ENCODE peak calls at places on chromosomes 6 and 20, in four cellular contexts. L is foreskin fibroblast; P is NCI-H510A treated with DMSO at 0.1 percent for 48 hours; M is effector memory CD8-positive, alpha-beta T cell. D is an unnamed sample.

GRCh38 chr20:37911838-37912273 is 8.9 kb downstream of the VSTM2L start:
- DNase-seq in L (peak), P (peak), M (no peak), D (no peak)

GRCh38 chr20:416950-417800 is 9.1 kb downstream of the RBCK1 start:
- DNase-seq in L (no peak), P (no peak), M (no peak), D (no peak)

GRCh38 chr20:19783966-19784401 is 25.9 kb downstream of the RIN2 start:
- DNase-seq in L (no peak), P (no peak), M (no peak), D (no peak)

GRCh38 chr6:4164043-4164442 is 28.7 kb upstream of the ECI2 start:
- DNase-seq in L (no peak), P (no peak), M (no peak), D (no peak)

GRCh38 chr20:60761056-60761455 is 491.0 kb upstream of the CDH4 start:
- DNase-seq in L (no peak), P (no peak), M (no peak), D (no peak)

GRCh38 chr6:14921170-14921569 is 324.7 kb upstream of the JARID2 start:
- DNase-seq in L (no peak), P (peak), M (no peak), D (no peak)

GRCh38 chr6:167398214-167399050 is 73.5 kb downstream of the TTLL2 start:
- DNase-seq in L (no peak), P (no peak), M (no peak), D (no peak)

GRCh38 chr6:14883921-14884320 is 361.9 kb upstream of the JARID2 start:
- DNase-seq in L (peak), P (peak), M (no peak), D (no peak)

GRCh38 chr20:48682529-48683385 is 145.0 kb downstream of the PREX1 start:
- DNase-seq in L (peak), P (peak), M (no peak), D (no peak)

GRCh38 chr6:45115696-45116095 is 212.4 kb upstream of the RUNX2 start:
- DNase-seq in L (no peak), P (no peak), M (no peak), D (no peak)

GRCh38 chr6:1390071-1390804 is 862 bp downstream of the FOXF2 start:
- DNase-seq in L (no peak), P (no peak), M (no peak), D (no peak)

GRCh38 chr20:25584905-25585704 is at the start of gene NINL:
- DNase-seq in L (peak), P (peak), M (peak), D (peak)

GRCh38 chr6:67916389-67916788 is 718.7 kb upstream of the ADGRB3 start:
- DNase-seq in L (peak), P (no peak), M (no peak), D (no peak)

GRCh38 chr20:56187791-56188190 is 60.7 kb upstream of the MC3R start:
- DNase-seq in L (no peak), P (no peak), M (no peak), D (no peak)

GRCh38 chr6:46935687-46936086 is 13.9 kb upstream of the ADGRF5 start:
- DNase-seq in L (no peak), P (no peak), M (no peak), D (no peak)

GRCh38 chr6:133288662-133289061 is 47.5 kb downstream of the EYA4 start:
- DNase-seq in L (no peak), P (no peak), M (no peak), D (no peak)

GRCh38 chr6:35165630-35166071 is 24.5 kb upstream of the TCP11 start:
- DNase-seq in L (no peak), P (peak), M (no peak), D (no peak)

GRCh38 chr6:115783402-115784061 is 277.2 kb downstream of the FRK start:
- DNase-seq in L (peak), P (no peak), M (no peak), D (no peak)

GRCh38 chr6:41464019-41464418 is 82.2 kb upstream of the FOXP4 start:
- DNase-seq in L (no peak), P (no peak), M (no peak), D (no peak)

GRCh38 chr20:57350086-57350710 is 857 bp upstream of the RAE1 start:
- DNase-seq in L (peak), P (no peak), M (no peak), D (no peak)

GRCh38 chr20:53672484-53673129 is 79.0 kb upstream of the ZNF217 start:
- DNase-seq in L (peak), P (no peak), M (no peak), D (no peak)

D was measured in central memory CD4-positive, alpha-beta T cell.